ENCODE peak calls at places on chromosomes 13 and 19, in six cellular contexts. One of them, this sample, is unnamed.

GRCh38 chr19:56748443-56748842 is 76.9 kb upstream of the ZNF835 start:
- DNase-seq in ovary: no peak
- DNase-seq in CD8-positive, alpha-beta T cell: no peak
- DNase-seq in uterus: no peak
- DNase-seq in brain microvascular endothelial cell: peak; percentile 7
- DNase-seq in psoas muscle: no peak
- DNase-seq in this sample: no peak

GRCh38 chr13:96426160-96426559 is 336.3 kb downstream of the HS6ST3 start:
- DNase-seq in ovary: no peak
- DNase-seq in CD8-positive, alpha-beta T cell: no peak
- DNase-seq in brain microvascular endothelial cell: no peak
- DNase-seq in uterus: no peak
- DNase-seq in psoas muscle: no peak
- DNase-seq in this sample: no peak

GRCh38 chr19:43675269-43675879 is 5.4 kb upstream of the PLAUR start:
- DNase-seq in CD8-positive, alpha-beta T cell: no peak
- DNase-seq in psoas muscle: no peak
- DNase-seq in ovary: no peak
- DNase-seq in uterus: no peak
- DNase-seq in brain microvascular endothelial cell: peak; percentile 31
- DNase-seq in this sample: no peak

GRCh38 chr19:56222901-56223300 is 20.8 kb downstream of the ZSCAN5C start:
- DNase-seq in brain microvascular endothelial cell: no peak
- DNase-seq in uterus: no peak
- DNase-seq in CD8-positive, alpha-beta T cell: no peak
- DNase-seq in psoas muscle: no peak
- DNase-seq in ovary: no peak
- DNase-seq in this sample: no peak

GRCh38 chr19:14116918-14117578 is 514 bp downstream of the PRKACA start:
- DNase-seq in ovary: peak; percentile 77
- DNase-seq in CD8-positive, alpha-beta T cell: no peak
- DNase-seq in brain microvascular endothelial cell: no peak
- DNase-seq in uterus: peak; percentile 61
- DNase-seq in psoas muscle: peak; percentile 77
- DNase-seq in this sample: no peak

GRCh38 chr13:44188257-44188656 is 185.4 kb upstream of the SERP2 start:
- DNase-seq in uterus: no peak
- DNase-seq in ovary: no peak
- DNase-seq in psoas muscle: no peak
- DNase-seq in CD8-positive, alpha-beta T cell: no peak
- DNase-seq in brain microvascular endothelial cell: peak; percentile 59
- DNase-seq in this sample: no peak

GRCh38 chr19:36009220-36009619 is 607 bp upstream of the SYNE4 start:
- DNase-seq in CD8-positive, alpha-beta T cell: peak; percentile 25
- DNase-seq in uterus: peak; percentile 69
- DNase-seq in brain microvascular endothelial cell: peak; percentile 40
- DNase-seq in ovary: peak; percentile 83
- DNase-seq in psoas muscle: peak; percentile 80
- DNase-seq in this sample: peak; percentile 75

GRCh38 chr13:111187879-111188643 is 73.0 kb downstream of the ARHGEF7 start:
- DNase-seq in uterus: no peak
- DNase-seq in brain microvascular endothelial cell: no peak
- DNase-seq in psoas muscle: no peak
- DNase-seq in CD8-positive, alpha-beta T cell: no peak
- DNase-seq in ovary: no peak
- DNase-seq in this sample: no peak

GRCh38 chr13:98556968-98557591 is 19.8 kb downstream of the STK24 start:
- DNase-seq in psoas muscle: no peak
- DNase-seq in ovary: no peak
- DNase-seq in uterus: no peak
- DNase-seq in CD8-positive, alpha-beta T cell: no peak
- DNase-seq in brain microvascular endothelial cell: no peak
- DNase-seq in this sample: no peak

GRCh38 chr19:21638776-21639175 is 128.6 kb downstream of the ZNF100 start:
- DNase-seq in ovary: no peak
- DNase-seq in uterus: no peak
- DNase-seq in CD8-positive, alpha-beta T cell: no peak
- DNase-seq in brain microvascular endothelial cell: no peak
- DNase-seq in psoas muscle: no peak
- DNase-seq in this sample: no peak

GRCh38 chr13:111572956-111573355 is 252.5 kb downstream of the TEX29 start:
- DNase-seq in brain microvascular endothelial cell: no peak
- DNase-seq in CD8-positive, alpha-beta T cell: no peak
- DNase-seq in psoas muscle: no peak
- DNase-seq in uterus: no peak
- DNase-seq in ovary: no peak
- DNase-seq in this sample: no peak

GRCh38 chr19:6802336-6803035 is 30.0 kb downstream of the VAV1 start:
- DNase-seq in CD8-positive, alpha-beta T cell: peak; percentile 62
- DNase-seq in ovary: no peak
- DNase-seq in brain microvascular endothelial cell: no peak
- DNase-seq in psoas muscle: peak; percentile 50
- DNase-seq in uterus: no peak
- DNase-seq in this sample: peak; percentile 59

GRCh38 chr19:5339950-5340636 is 519 bp downstream of the PTPRS start:
- DNase-seq in uterus: no peak
- DNase-seq in ovary: peak; percentile 42
- DNase-seq in brain microvascular endothelial cell: no peak
- DNase-seq in psoas muscle: no peak
- DNase-seq in CD8-positive, alpha-beta T cell: no peak
- DNase-seq in this sample: no peak

GRCh38 chr13:103168901-103169508 is 102.8 kb upstream of the SLC10A2 start:
- DNase-seq in brain microvascular endothelial cell: no peak
- DNase-seq in CD8-positive, alpha-beta T cell: no peak
- DNase-seq in uterus: no peak
- DNase-seq in ovary: no peak
- DNase-seq in psoas muscle: no peak
- DNase-seq in this sample: no peak

GRCh38 chr13:45242524-45242923 is 41.7 kb upstream of the KCTD4 start:
- DNase-seq in brain microvascular endothelial cell: no peak
- DNase-seq in psoas muscle: no peak
- DNase-seq in ovary: no peak
- DNase-seq in CD8-positive, alpha-beta T cell: no peak
- DNase-seq in uterus: no peak
- DNase-seq in this sample: no peak
- TF ChIP-seq CTCF in brain microvascular endothelial cell: no peak
- TF ChIP-seq CTCF in psoas muscle: no peak
- TF ChIP-seq CTCF in ovary: no peak
- TF ChIP-seq CTCF in CD8-positive, alpha-beta T cell: no peak
- TF ChIP-seq CTCF in uterus: no peak
- TF ChIP-seq CTCF in this sample: no peak

GRCh38 chr13:24041822-24042221 is 118.7 kb upstream of the SPATA13 start:
- DNase-seq in brain microvascular endothelial cell: no peak
- DNase-seq in psoas muscle: no peak
- DNase-seq in ovary: no peak
- DNase-seq in CD8-positive, alpha-beta T cell: no peak
- DNase-seq in uterus: no peak
- DNase-seq in this sample: no peak
- H3K4me3 ChIP-seq in brain microvascular endothelial cell: no peak overlapping the region
- H3K4me3 ChIP-seq in psoas muscle: no peak overlapping the region
- H3K4me3 ChIP-seq in ovary: no peak overlapping the region
- H3K4me3 ChIP-seq in CD8-positive, alpha-beta T cell: no peak overlapping the region
- H3K4me3 ChIP-seq in uterus: no peak overlapping the region
- H3K4me3 ChIP-seq in this sample: no peak overlapping the region

DNA sequence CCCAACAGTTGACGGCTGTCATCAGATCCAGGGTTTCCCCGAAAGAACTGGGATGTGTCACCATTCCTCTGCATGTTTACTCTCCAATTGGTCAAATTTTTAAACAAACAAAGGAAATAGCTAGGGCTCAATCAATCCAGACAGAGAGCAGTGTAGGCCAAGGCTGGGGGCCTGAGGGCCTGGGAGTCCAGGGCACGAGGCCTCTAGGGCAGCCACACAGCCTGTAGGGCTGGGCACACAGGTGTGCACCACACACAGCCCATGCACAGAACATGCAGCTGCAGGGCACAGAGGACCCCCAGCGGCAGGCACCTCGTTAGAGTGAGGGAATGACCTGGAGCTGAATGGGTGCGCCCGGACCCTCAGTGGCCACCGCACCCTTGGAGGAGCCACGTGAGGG is 9.5 kb downstream of the MIER2 start:
- DNase-seq in CD8-positive, alpha-beta T cell: no peak
- DNase-seq in psoas muscle: no peak
- DNase-seq in uterus: no peak
- DNase-seq in ovary: no peak
- DNase-seq in brain microvascular endothelial cell: no peak
- DNase-seq in this sample: no peak
- H3K27me3 ChIP-seq in CD8-positive, alpha-beta T cell: no peaks in the 10 kb centered on the region
- H3K27me3 ChIP-seq in psoas muscle: no peaks in the 10 kb centered on the region
- H3K27me3 ChIP-seq in uterus: no peaks in the 10 kb centered on the region
- H3K27me3 ChIP-seq in ovary: no peaks in the 10 kb centered on the region
- H3K27me3 ChIP-seq in brain microvascular endothelial cell: no peaks in the 10 kb centered on the region
- H3K27me3 ChIP-seq in this sample: no peaks in the 10 kb centered on the region

DNA sequence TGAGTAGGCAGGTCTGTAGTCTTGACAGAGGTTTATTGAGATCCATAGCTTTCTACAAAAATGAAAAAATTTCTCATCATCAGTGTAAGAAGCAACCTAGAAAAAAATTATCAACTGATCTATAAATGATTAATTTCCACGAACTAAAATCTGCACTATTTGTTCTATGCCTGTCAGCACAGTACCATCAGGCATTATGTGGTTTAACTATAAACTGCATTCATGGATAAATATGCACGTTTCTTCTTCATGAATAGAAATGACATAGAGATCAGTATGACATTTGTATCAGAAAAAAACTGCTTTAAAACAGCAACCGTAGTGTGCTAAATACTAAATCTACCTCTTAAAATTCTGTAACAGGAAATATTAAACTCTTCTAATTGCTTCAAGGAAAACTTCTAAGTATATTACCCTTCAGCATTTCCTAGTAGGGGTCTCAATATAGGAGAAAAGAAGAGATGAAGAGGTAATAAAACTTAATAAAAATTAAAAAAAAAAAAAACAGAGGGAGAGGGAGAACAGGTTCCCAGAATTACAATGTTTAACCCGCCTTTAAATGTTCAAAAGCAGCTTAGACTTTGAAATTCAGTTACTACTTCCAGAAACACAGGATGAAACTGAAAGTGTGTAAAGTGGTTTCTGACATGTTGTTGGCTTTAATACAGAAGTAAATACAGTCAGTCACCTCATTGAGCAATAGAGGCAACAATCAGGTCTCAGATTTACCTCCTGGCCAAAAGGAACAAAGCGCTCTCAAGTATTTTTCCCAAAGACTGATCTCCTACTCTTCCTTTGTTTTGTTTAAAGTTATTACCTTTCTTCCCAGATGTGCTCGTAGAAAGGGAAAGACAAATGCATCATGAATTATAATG is 144.4 kb downstream of the DIAPH3 start:
- DNase-seq in uterus: no peak
- DNase-seq in CD8-positive, alpha-beta T cell: no peak
- DNase-seq in brain microvascular endothelial cell: no peak
- DNase-seq in psoas muscle: no peak
- DNase-seq in ovary: no peak
- DNase-seq in this sample: no peak
- TF ChIP-seq CTCF in uterus: no peak
- TF ChIP-seq CTCF in CD8-positive, alpha-beta T cell: no peak
- TF ChIP-seq CTCF in brain microvascular endothelial cell: no peak
- TF ChIP-seq CTCF in psoas muscle: no peak
- TF ChIP-seq CTCF in ovary: no peak
- TF ChIP-seq CTCF in this sample: no peak

DNA sequence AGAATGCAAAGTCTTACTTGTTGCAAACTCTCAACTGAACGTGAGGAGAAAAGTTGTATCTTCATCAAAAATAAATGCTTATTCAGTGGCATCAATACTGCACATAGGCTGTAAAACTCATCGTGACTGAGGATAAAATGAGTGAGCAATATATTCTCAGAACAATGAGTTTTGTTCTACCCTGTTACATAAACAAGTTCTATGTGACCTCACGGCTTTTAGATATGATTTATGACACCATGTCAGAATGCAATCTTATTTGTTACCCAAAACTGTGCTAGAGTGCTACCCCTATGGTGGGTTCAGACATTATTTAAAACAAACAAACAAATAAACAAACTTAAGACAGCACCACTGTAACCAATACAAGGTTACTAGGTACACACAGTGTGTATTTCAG is 55.4 kb downstream of the FOXO1 start:
- DNase-seq in CD8-positive, alpha-beta T cell: no peak
- DNase-seq in uterus: no peak
- DNase-seq in psoas muscle: no peak
- DNase-seq in brain microvascular endothelial cell: no peak
- DNase-seq in ovary: no peak
- DNase-seq in this sample: no peak
- H3K4me3 ChIP-seq in CD8-positive, alpha-beta T cell: no peak overlapping the region
- H3K4me3 ChIP-seq in uterus: no peak overlapping the region
- H3K4me3 ChIP-seq in psoas muscle: no peak overlapping the region
- H3K4me3 ChIP-seq in brain microvascular endothelial cell: no peak overlapping the region
- H3K4me3 ChIP-seq in ovary: no peak overlapping the region
- H3K4me3 ChIP-seq in this sample: no peak overlapping the region

GRCh38 chr13:99956473-99957349 is 14.9 kb downstream of the ZIC5 start:
- DNase-seq in ovary: no peak
- DNase-seq in uterus: no peak
- DNase-seq in psoas muscle: no peak
- DNase-seq in CD8-positive, alpha-beta T cell: no peak
- DNase-seq in brain microvascular endothelial cell: no peak
- DNase-seq in this sample: no peak

GRCh38 chr13:99949657-99950413 is 21.7 kb downstream of the ZIC5 start:
- DNase-seq in uterus: no peak
- DNase-seq in brain microvascular endothelial cell: no peak
- DNase-seq in ovary: no peak
- DNase-seq in CD8-positive, alpha-beta T cell: no peak
- DNase-seq in psoas muscle: no peak
- DNase-seq in this sample: no peak

GRCh38 chr13:99955747-99956472 is 15.7 kb downstream of the ZIC5 start:
- DNase-seq in psoas muscle: no peak
- DNase-seq in CD8-positive, alpha-beta T cell: no peak
- DNase-seq in brain microvascular endothelial cell: peak; percentile 16
- DNase-seq in ovary: no peak
- DNase-seq in uterus: no peak
- DNase-seq in this sample: no peak

GRCh38 chr13:99955107-99955746 is 16.3 kb downstream of the ZIC5 start:
- DNase-seq in CD8-positive, alpha-beta T cell: no peak
- DNase-seq in brain microvascular endothelial cell: no peak
- DNase-seq in psoas muscle: no peak
- DNase-seq in uterus: no peak
- DNase-seq in ovary: no peak
- DNase-seq in this sample: no peak

DNA sequence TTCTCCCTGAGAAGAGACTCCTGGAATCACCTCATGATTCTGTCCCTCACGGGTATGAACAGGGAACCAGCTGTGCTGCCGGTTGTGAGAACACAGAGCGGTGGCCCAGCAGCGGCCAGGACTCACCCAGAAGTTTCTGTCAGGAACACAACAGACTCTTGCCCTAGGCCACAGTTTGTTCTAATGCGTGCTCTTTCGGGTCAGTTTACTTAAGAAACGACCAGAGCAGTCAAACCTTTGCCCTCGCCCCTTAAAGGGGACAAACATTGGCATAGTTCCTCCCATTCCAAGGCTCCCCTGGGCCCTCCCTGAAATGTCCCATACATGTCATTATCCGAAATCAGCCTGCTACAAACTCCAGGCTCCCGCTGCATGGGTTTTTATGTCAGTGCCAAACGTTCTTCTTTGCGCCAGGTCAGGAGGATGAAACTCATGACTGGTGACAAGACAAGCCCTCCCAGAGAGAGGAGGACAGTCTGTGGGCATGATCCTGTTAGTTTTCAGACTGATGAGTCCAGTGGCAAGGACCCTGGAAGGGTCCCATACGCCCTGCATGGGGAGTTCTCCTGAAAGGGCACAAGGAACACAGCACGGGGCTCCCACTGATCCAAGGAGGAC is 18.3 kb downstream of the ZIC5 start:
- DNase-seq in ovary: no peak
- DNase-seq in CD8-positive, alpha-beta T cell: no peak
- DNase-seq in psoas muscle: no peak
- DNase-seq in brain microvascular endothelial cell: no peak
- DNase-seq in uterus: no peak
- DNase-seq in this sample: no peak
- H3K27me3 ChIP-seq in ovary: peaks cover 2% of the 10 kb centered on the region
- H3K27me3 ChIP-seq in CD8-positive, alpha-beta T cell: peaks cover 27% of the 10 kb centered on the region
- H3K27me3 ChIP-seq in psoas muscle: peaks cover 35% of the 10 kb centered on the region
- H3K27me3 ChIP-seq in brain microvascular endothelial cell: peaks cover 3% of the 10 kb centered on the region
- H3K27me3 ChIP-seq in uterus: peaks cover 28% of the 10 kb centered on the region
- H3K27me3 ChIP-seq in this sample: peaks cover 30% of the 10 kb centered on the region